ENCODE peak calls at places on chromosomes 12 and 14, in five cellular contexts. One of them, this sample, is unnamed.

GRCh38 chr14:73393375-73393774 is 65.0 kb downstream of the NUMB start:
- DNase-seq in HepG2: no peak
- DNase-seq in A549: no peak
- DNase-seq in WTC11: no peak
- DNase-seq in GM12878: no peak
- DNase-seq in this sample: no peak

GRCh38 chr14:21383848-21384493 is at the start of gene SUPT16H:
- DNase-seq in HepG2: peak
- DNase-seq in A549: peak
- DNase-seq in WTC11: peak
- DNase-seq in GM12878: peak
- DNase-seq in this sample: peak

GRCh38 chr12:130752692-130753230 is 36.7 kb upstream of the RIMBP2 start:
- DNase-seq in HepG2: no peak
- DNase-seq in A549: no peak
- DNase-seq in WTC11: peak
- DNase-seq in GM12878: no peak
- DNase-seq in this sample: no peak

GRCh38 chr12:46266869-46267617 is 1.8 kb downstream of the SLC38A1 start:
- DNase-seq in HepG2: peak
- DNase-seq in A549: peak
- DNase-seq in WTC11: peak
- DNase-seq in GM12878: no peak
- DNase-seq in this sample: no peak

GRCh38 chr14:105168979-105169507 is 467 bp upstream of the JAG2 start:
- DNase-seq in HepG2: no peak
- DNase-seq in A549: peak
- DNase-seq in WTC11: peak
- DNase-seq in GM12878: no peak
- DNase-seq in this sample: peak

GRCh38 chr12:89309815-89310214 is 42.5 kb downstream of the DUSP6 start:
- DNase-seq in HepG2: no peak
- DNase-seq in A549: no peak
- DNase-seq in WTC11: no peak
- DNase-seq in GM12878: no peak
- DNase-seq in this sample: no peak

GRCh38 chr12:90128526-90128925 is 419.9 kb upstream of the ATP2B1 start:
- DNase-seq in HepG2: no peak
- DNase-seq in A549: peak
- DNase-seq in WTC11: no peak
- DNase-seq in GM12878: no peak
- DNase-seq in this sample: no peak

GRCh38 chr12:124683330-124683662 is 115.9 kb upstream of the NCOR2 start:
- DNase-seq in HepG2: peak
- DNase-seq in A549: peak
- DNase-seq in WTC11: no peak
- DNase-seq in GM12878: no peak
- DNase-seq in this sample: no peak

GRCh38 chr12:71636704-71637115 is 26.9 kb downstream of the ZFC3H1 start:
- DNase-seq in HepG2: peak
- DNase-seq in A549: peak
- DNase-seq in WTC11: no peak
- DNase-seq in GM12878: peak
- DNase-seq in this sample: peak

GRCh38 chr14:52792097-52792415 is 649 bp upstream of the GNPNAT1 start:
- DNase-seq in HepG2: no peak
- DNase-seq in A549: no peak
- DNase-seq in WTC11: no peak
- DNase-seq in GM12878: no peak
- DNase-seq in this sample: no peak

GRCh38 chr12:34396006-34396860 is 373.9 kb downstream of the ALG10 start:
- DNase-seq in HepG2: no peak
- DNase-seq in A549: no peak
- DNase-seq in WTC11: no peak
- DNase-seq in GM12878: no peak
- DNase-seq in this sample: no peak

GRCh38 chr12:92030618-92031017 is 115.0 kb downstream of the BTG1 start:
- DNase-seq in HepG2: no peak
- DNase-seq in A549: no peak
- DNase-seq in WTC11: no peak
- DNase-seq in GM12878: peak
- DNase-seq in this sample: no peak

GRCh38 chr12:31117203-31118011 is 43.7 kb downstream of the DDX11 start:
- DNase-seq in HepG2: peak
- DNase-seq in A549: peak
- DNase-seq in WTC11: peak
- DNase-seq in GM12878: no peak
- DNase-seq in this sample: peak

GRCh38 chr14:79548836-79549235 is 662.5 kb downstream of the DIO2 start:
- DNase-seq in HepG2: no peak
- DNase-seq in A549: no peak
- DNase-seq in WTC11: no peak
- DNase-seq in GM12878: no peak
- DNase-seq in this sample: no peak

GRCh38 chr12:104507672-104508071 is 50.9 kb downstream of the CHST11 start:
- DNase-seq in HepG2: no peak
- DNase-seq in A549: no peak
- DNase-seq in WTC11: no peak
- DNase-seq in GM12878: no peak
- DNase-seq in this sample: peak

GRCh38 chr14:94322648-94323570 is at the start of gene SERPINA6:
- DNase-seq in HepG2: peak
- DNase-seq in A549: no peak
- DNase-seq in WTC11: no peak
- DNase-seq in GM12878: no peak
- DNase-seq in this sample: no peak

GRCh38 chr14:55277972-55278740 is 6.9 kb downstream of the FBXO34 start:
- DNase-seq in HepG2: no peak
- DNase-seq in A549: no peak
- DNase-seq in WTC11: no peak
- DNase-seq in GM12878: no peak
- DNase-seq in this sample: no peak

GRCh38 chr14:49892301-49892635 is 614 bp upstream of the ARF6 start:
- DNase-seq in HepG2: peak
- DNase-seq in A549: peak
- DNase-seq in WTC11: no peak
- DNase-seq in GM12878: peak
- DNase-seq in this sample: peak

GRCh38 chr14:81940636-81941035 is 407.0 kb upstream of the SEL1L start:
- DNase-seq in HepG2: no peak
- DNase-seq in A549: no peak
- DNase-seq in WTC11: no peak
- DNase-seq in GM12878: no peak
- DNase-seq in this sample: no peak

GRCh38 chr12:51744235-51744634 is 104.3 kb downstream of the FIGNL2 start:
- DNase-seq in HepG2: peak
- DNase-seq in A549: no peak
- DNase-seq in WTC11: no peak
- DNase-seq in GM12878: no peak
- DNase-seq in this sample: no peak

GRCh38 chr14:87901196-87901595 is 91.8 kb downstream of the GALC start:
- DNase-seq in HepG2: no peak
- DNase-seq in A549: no peak
- DNase-seq in WTC11: no peak
- DNase-seq in GM12878: no peak
- DNase-seq in this sample: no peak

GRCh38 chr14:90831821-90832220 is 15.6 kb upstream of the TTC7B start:
- DNase-seq in HepG2: no peak
- DNase-seq in A549: no peak
- DNase-seq in WTC11: no peak
- DNase-seq in GM12878: no peak
- DNase-seq in this sample: no peak

GRCh38 chr14:94123868-94124267 is 5.5 kb downstream of the IFI27L2 start:
- DNase-seq in HepG2: peak
- DNase-seq in A549: no peak
- DNase-seq in WTC11: no peak
- DNase-seq in GM12878: no peak
- DNase-seq in this sample: no peak

GRCh38 chr12:16955083-16955657 is 349.2 kb upstream of the LMO3 start:
- DNase-seq in HepG2: no peak
- DNase-seq in A549: peak
- DNase-seq in WTC11: no peak
- DNase-seq in GM12878: no peak
- DNase-seq in this sample: no peak

GRCh38 chr12:93390025-93390424 is 12.3 kb downstream of the NUDT4 start:
- DNase-seq in HepG2: no peak
- DNase-seq in A549: no peak
- DNase-seq in WTC11: no peak
- DNase-seq in GM12878: no peak
- DNase-seq in this sample: no peak

GRCh38 chr14:76644875-76645518 is 116.3 kb upstream of the VASH1 start:
- DNase-seq in HepG2: peak
- DNase-seq in A549: peak
- DNase-seq in WTC11: peak
- DNase-seq in GM12878: no peak
- DNase-seq in this sample: peak

GRCh38 chr12:109770104-109770860 is 56.7 kb downstream of the FAM222A start:
- DNase-seq in HepG2: no peak
- DNase-seq in A549: no peak
- DNase-seq in WTC11: no peak
- DNase-seq in GM12878: no peak
- DNase-seq in this sample: no peak

GRCh38 chr12:51951843-51952722 is 584 bp downstream of the ACVR1B start:
- DNase-seq in HepG2: no peak
- DNase-seq in A549: no peak
- DNase-seq in WTC11: peak
- DNase-seq in GM12878: no peak
- DNase-seq in this sample: no peak

GRCh38 chr12:90323217-90323616 is 614.6 kb upstream of the ATP2B1 start:
- DNase-seq in HepG2: no peak
- DNase-seq in A549: no peak
- DNase-seq in WTC11: no peak
- DNase-seq in GM12878: no peak
- DNase-seq in this sample: no peak

GRCh38 chr12:120197542-120197887 is 3.0 kb upstream of the GCN1 start:
- DNase-seq in HepG2: no peak
- DNase-seq in A549: no peak
- DNase-seq in WTC11: no peak
- DNase-seq in GM12878: no peak
- DNase-seq in this sample: no peak

GRCh38 chr12:120196363-120196762 is 1.8 kb upstream of the GCN1 start:
- DNase-seq in HepG2: no peak
- DNase-seq in A549: no peak
- DNase-seq in WTC11: no peak
- DNase-seq in GM12878: no peak
- DNase-seq in this sample: no peak

GRCh38 chr12:120204171-120204570 is 3.3 kb upstream of the RPLP0 start:
- DNase-seq in HepG2: no peak
- DNase-seq in A549: no peak
- DNase-seq in WTC11: no peak
- DNase-seq in GM12878: no peak
- DNase-seq in this sample: no peak

GRCh38 chr12:120199025-120199424 is 1.9 kb downstream of the RPLP0 start:
- DNase-seq in HepG2: no peak
- DNase-seq in A549: no peak
- DNase-seq in WTC11: no peak
- DNase-seq in GM12878: no peak
- DNase-seq in this sample: no peak

DNA sequence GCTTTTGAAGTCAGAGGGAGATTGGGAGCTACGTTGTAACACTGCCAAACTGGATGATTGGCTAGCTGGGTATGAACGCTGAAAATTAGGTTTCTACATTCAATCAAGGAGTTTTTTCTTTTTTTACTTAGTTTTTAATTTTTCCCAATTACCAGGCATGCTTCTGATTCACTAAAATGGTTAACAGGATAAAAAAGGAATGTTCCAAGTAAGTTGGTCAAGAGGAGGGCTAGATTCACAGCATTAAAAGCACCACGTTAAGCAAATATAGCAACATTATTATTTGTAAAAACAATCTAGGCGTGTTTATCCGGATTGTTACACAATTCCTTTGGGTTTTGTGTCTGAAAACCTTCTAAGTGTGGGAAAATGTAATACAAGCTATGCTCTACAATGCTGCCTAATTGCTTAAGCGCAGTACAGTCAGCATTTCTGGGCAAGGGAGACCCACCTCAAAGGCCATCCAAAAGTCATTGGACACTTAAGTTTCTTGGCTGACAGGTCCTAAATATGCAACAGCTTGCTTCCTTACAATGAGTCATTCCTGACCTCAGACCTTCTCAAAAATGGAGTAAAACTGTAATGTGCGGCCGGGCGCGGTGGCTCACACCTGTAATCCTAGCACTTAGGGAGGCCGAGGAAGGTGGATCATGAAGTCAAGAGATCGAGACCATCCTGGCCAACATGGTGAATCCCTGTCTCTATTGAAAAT is 1.2 kb downstream of the RPLP0 start:
- DNase-seq in HepG2: no peak
- DNase-seq in A549: no peak
- DNase-seq in WTC11: no peak
- DNase-seq in GM12878: no peak
- DNase-seq in this sample: no peak
- TF ChIP-seq ESRRA in HepG2: no peak
- TF ChIP-seq ESRRA in A549: no peak
- TF ChIP-seq ESRRA in WTC11: no peak
- TF ChIP-seq ESRRA in GM12878: no peak
- TF ChIP-seq ESRRA in this sample: no peak

DNA sequence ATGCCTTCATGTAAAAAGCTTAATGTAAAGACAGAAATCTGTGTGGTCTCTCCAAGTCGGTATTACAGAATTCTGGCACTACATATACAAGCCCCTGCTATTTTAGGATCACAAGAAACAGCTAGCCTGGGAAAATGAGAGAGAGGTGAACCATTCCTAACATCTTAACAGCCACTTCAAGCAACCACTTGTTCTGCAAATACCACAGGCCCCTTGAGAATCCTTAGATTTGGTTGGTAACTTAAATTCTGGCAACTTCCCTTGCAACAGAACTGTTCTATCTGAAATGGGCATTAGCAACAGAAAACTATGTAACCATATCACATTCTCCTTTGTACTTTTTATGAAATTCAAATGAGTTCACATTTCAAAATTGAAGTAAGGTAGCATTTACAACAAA is 68.5 kb downstream of the SPPL3 start:
- DNase-seq in HepG2: no peak
- DNase-seq in A549: no peak
- DNase-seq in WTC11: no peak
- DNase-seq in GM12878: no peak
- DNase-seq in this sample: no peak
- TF ChIP-seq ESRRA in HepG2: no peak
- TF ChIP-seq ESRRA in A549: no peak
- TF ChIP-seq ESRRA in WTC11: no peak
- TF ChIP-seq ESRRA in GM12878: no peak
- TF ChIP-seq ESRRA in this sample: no peak

DNA sequence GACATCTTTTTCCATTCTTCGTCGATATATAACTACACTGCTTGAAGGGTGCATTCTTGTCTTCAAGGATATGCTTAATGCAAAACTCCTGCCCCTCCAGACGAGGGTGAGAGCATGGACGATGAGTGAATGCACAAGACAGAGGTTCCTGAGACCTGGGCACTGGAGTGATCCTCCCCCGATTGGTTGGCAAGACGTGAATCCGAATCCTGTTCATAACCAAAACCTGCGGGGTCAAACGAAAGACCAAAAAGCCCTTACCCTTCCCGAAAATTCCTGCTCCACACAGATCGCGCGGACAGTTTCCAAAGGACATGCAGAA is 661 bp downstream of the KANSL2 start:
- DNase-seq in HepG2: peak
- DNase-seq in A549: peak
- DNase-seq in WTC11: no peak
- DNase-seq in GM12878: no peak
- DNase-seq in this sample: no peak
- TF ChIP-seq ESRRA in HepG2: no peak
- TF ChIP-seq ESRRA in A549: no peak
- TF ChIP-seq ESRRA in WTC11: no peak
- TF ChIP-seq ESRRA in GM12878: no peak
- TF ChIP-seq ESRRA in this sample: no peak

GRCh38 chr12:85572956-85573355 is 263.3 kb downstream of the RASSF9 start:
- DNase-seq in HepG2: no peak
- DNase-seq in A549: no peak
- DNase-seq in WTC11: no peak
- DNase-seq in GM12878: no peak
- DNase-seq in this sample: no peak
- TF ChIP-seq ESRRA in HepG2: no peak
- TF ChIP-seq ESRRA in A549: no peak
- TF ChIP-seq ESRRA in WTC11: no peak
- TF ChIP-seq ESRRA in GM12878: no peak
- TF ChIP-seq ESRRA in this sample: no peak